ENCODE peak calls at places on chromosomes 4 and X, in four cellular contexts. U, N, Z and L are unnamed samples.

GRCh38 chrX:70262952-70263567 is 3.1 kb upstream of the P2RY4 start:
- ATAC-seq in U (no peak), N (peak), Z (peak), L (no peak)

GRCh38 chr4:88610771-88611170 is 18.5 kb downstream of the HERC3 start:
- ATAC-seq in U (peak), N (no peak), Z (no peak), L (peak)

GRCh38 chr4:100889401-100889800 is 371.6 kb upstream of the EMCN start:
- ATAC-seq in U (no peak), N (no peak), Z (no peak), L (no peak)

GRCh38 chrX:153828723-153829548 is 1.4 kb downstream of the PDZD4 start:
- ATAC-seq in U (peak), N (peak), Z (peak), L (peak)

GRCh38 chr4:158775091-158775651 is 6.3 kb downstream of the FNIP2 start:
- ATAC-seq in U (peak), N (no peak), Z (peak), L (peak)

GRCh38 chr4:47071863-47072441 is 40.6 kb downstream of the GABRB1 start:
- ATAC-seq in U (no peak), N (peak), Z (no peak), L (no peak)

GRCh38 chrX:21658152-21658737 is at the start of gene KLHL34:
- ATAC-seq in U (peak), N (peak), Z (no peak), L (peak)

GRCh38 chr4:122065149-122065548 is 87.0 kb upstream of the BLTP1 start:
- ATAC-seq in U (peak), N (no peak), Z (no peak), L (no peak)

GRCh38 chr4:155543126-155543765 is 123.4 kb upstream of the GUCY1A1 start:
- ATAC-seq in U (peak), N (no peak), Z (no peak), L (peak)

GRCh38 chrX:136950206-136950605 is 69.7 kb upstream of the RBMX start:
- ATAC-seq in U (no peak), N (no peak), Z (no peak), L (no peak)

GRCh38 chr4:32142075-32142474 is 1421.9 kb downstream of the PCDH7 start:
- ATAC-seq in U (no peak), N (no peak), Z (no peak), L (no peak)